ENCODE peak calls at places on chromosome 5, in seven cellular contexts. One of them, this sample, is unnamed.

GRCh38 chr5:59813761-59814562 is 79.6 kb downstream of the PDE4D start:
- DNase-seq in CD4-positive, alpha-beta T cell: no peak
- DNase-seq in left ventricle myocardium inferior: no peak
- DNase-seq in thoracic aorta: no peak
- DNase-seq in OCI-LY7: peak; percentile 61
- DNase-seq in A673: peak; percentile 72
- DNase-seq in retinal pigment epithelial cell: peak; percentile 28
- DNase-seq in this sample: no peak

GRCh38 chr5:134937547-134937946 is 30.2 kb upstream of the CATSPER3 start:
- DNase-seq in left ventricle myocardium inferior: no peak
- DNase-seq in thoracic aorta: no peak
- DNase-seq in OCI-LY7: no peak
- DNase-seq in CD4-positive, alpha-beta T cell: no peak
- DNase-seq in retinal pigment epithelial cell: no peak
- DNase-seq in A673: no peak
- DNase-seq in this sample: no peak

GRCh38 chr5:135242021-135242480 is 157.0 kb downstream of the MACROH2A1 start:
- DNase-seq in retinal pigment epithelial cell: no peak
- DNase-seq in CD4-positive, alpha-beta T cell: peak; percentile 8
- DNase-seq in A673: no peak
- DNase-seq in left ventricle myocardium inferior: no peak
- DNase-seq in OCI-LY7: no peak
- DNase-seq in thoracic aorta: no peak
- DNase-seq in this sample: no peak

GRCh38 chr5:68745459-68745858 is 348.4 kb upstream of the SLC30A5 start:
- DNase-seq in retinal pigment epithelial cell: no peak
- DNase-seq in left ventricle myocardium inferior: no peak
- DNase-seq in A673: peak; percentile 50
- DNase-seq in OCI-LY7: no peak
- DNase-seq in thoracic aorta: no peak
- DNase-seq in CD4-positive, alpha-beta T cell: no peak
- DNase-seq in this sample: no peak

GRCh38 chr5:137091473-137091872 is 407.7 kb downstream of the SPOCK1 start:
- DNase-seq in CD4-positive, alpha-beta T cell: no peak
- DNase-seq in OCI-LY7: no peak
- DNase-seq in retinal pigment epithelial cell: no peak
- DNase-seq in A673: peak; percentile 51
- DNase-seq in thoracic aorta: no peak
- DNase-seq in left ventricle myocardium inferior: no peak
- DNase-seq in this sample: no peak

GRCh38 chr5:167743685-167744084 is 547.8 kb upstream of the WWC1 start:
- DNase-seq in A673: peak; percentile 73
- DNase-seq in retinal pigment epithelial cell: peak; percentile 78
- DNase-seq in OCI-LY7: no peak
- DNase-seq in left ventricle myocardium inferior: no peak
- DNase-seq in CD4-positive, alpha-beta T cell: no peak
- DNase-seq in thoracic aorta: no peak
- DNase-seq in this sample: no peak

GRCh38 chr5:65326912-65327311 is 154.8 kb downstream of the ADAMTS6 start:
- DNase-seq in thoracic aorta: no peak
- DNase-seq in retinal pigment epithelial cell: no peak
- DNase-seq in CD4-positive, alpha-beta T cell: no peak
- DNase-seq in OCI-LY7: no peak
- DNase-seq in A673: peak; percentile 42
- DNase-seq in left ventricle myocardium inferior: no peak
- DNase-seq in this sample: no peak

GRCh38 chr5:80609692-80610091 is 39.6 kb upstream of the ANKRD34B start:
- DNase-seq in OCI-LY7: no peak
- DNase-seq in A673: no peak
- DNase-seq in left ventricle myocardium inferior: no peak
- DNase-seq in thoracic aorta: no peak
- DNase-seq in retinal pigment epithelial cell: no peak
- DNase-seq in CD4-positive, alpha-beta T cell: no peak
- DNase-seq in this sample: no peak

GRCh38 chr5:4514067-4514648 is 626.0 kb upstream of the ADAMTS16 start:
- DNase-seq in A673: no peak
- DNase-seq in CD4-positive, alpha-beta T cell: no peak
- DNase-seq in thoracic aorta: no peak
- DNase-seq in left ventricle myocardium inferior: no peak
- DNase-seq in OCI-LY7: no peak
- DNase-seq in retinal pigment epithelial cell: no peak
- DNase-seq in this sample: no peak

GRCh38 chr5:108260105-108260857 is 121.6 kb downstream of the FBXL17 start:
- DNase-seq in left ventricle myocardium inferior: peak; percentile 56
- DNase-seq in A673: peak; percentile 78
- DNase-seq in CD4-positive, alpha-beta T cell: peak; percentile 53
- DNase-seq in retinal pigment epithelial cell: peak; percentile 39
- DNase-seq in thoracic aorta: peak; percentile 14
- DNase-seq in OCI-LY7: peak; percentile 64
- DNase-seq in this sample: peak; percentile 39

GRCh38 chr5:108869066-108869465 is 121.4 kb downstream of the FER start:
- DNase-seq in A673: no peak
- DNase-seq in CD4-positive, alpha-beta T cell: no peak
- DNase-seq in OCI-LY7: no peak
- DNase-seq in thoracic aorta: no peak
- DNase-seq in left ventricle myocardium inferior: no peak
- DNase-seq in retinal pigment epithelial cell: no peak
- DNase-seq in this sample: no peak

GRCh38 chr5:15691536-15691935 is 191.6 kb downstream of the FBXL7 start:
- DNase-seq in CD4-positive, alpha-beta T cell: no peak
- DNase-seq in A673: no peak
- DNase-seq in retinal pigment epithelial cell: no peak
- DNase-seq in left ventricle myocardium inferior: no peak
- DNase-seq in thoracic aorta: no peak
- DNase-seq in OCI-LY7: no peak
- DNase-seq in this sample: no peak

GRCh38 chr5:82562696-82563240 is 284.6 kb upstream of the RPS23 start:
- DNase-seq in left ventricle myocardium inferior: no peak
- DNase-seq in OCI-LY7: no peak
- DNase-seq in A673: no peak
- DNase-seq in retinal pigment epithelial cell: no peak
- DNase-seq in thoracic aorta: no peak
- DNase-seq in CD4-positive, alpha-beta T cell: no peak
- DNase-seq in this sample: no peak

GRCh38 chr5:38827525-38827924 is 18.3 kb upstream of the OSMR start:
- DNase-seq in A673: peak; percentile 68
- DNase-seq in retinal pigment epithelial cell: no peak
- DNase-seq in thoracic aorta: no peak
- DNase-seq in OCI-LY7: no peak
- DNase-seq in CD4-positive, alpha-beta T cell: no peak
- DNase-seq in left ventricle myocardium inferior: no peak
- DNase-seq in this sample: no peak

GRCh38 chr5:58598440-58598839 is 15.6 kb downstream of the RAB3C start:
- DNase-seq in thoracic aorta: no peak
- DNase-seq in OCI-LY7: no peak
- DNase-seq in left ventricle myocardium inferior: no peak
- DNase-seq in CD4-positive, alpha-beta T cell: no peak
- DNase-seq in retinal pigment epithelial cell: no peak
- DNase-seq in A673: no peak
- DNase-seq in this sample: no peak

GRCh38 chr5:1659100-1660036 is 135.6 kb upstream of the LPCAT1 start:
- DNase-seq in OCI-LY7: no peak
- DNase-seq in A673: no peak
- DNase-seq in left ventricle myocardium inferior: no peak
- DNase-seq in CD4-positive, alpha-beta T cell: no peak
- DNase-seq in thoracic aorta: no peak
- DNase-seq in retinal pigment epithelial cell: no peak
- DNase-seq in this sample: no peak

GRCh38 chr5:110865400-110866094 is 126.7 kb downstream of the SLC25A46 start:
- DNase-seq in CD4-positive, alpha-beta T cell: no peak
- DNase-seq in left ventricle myocardium inferior: no peak
- DNase-seq in thoracic aorta: no peak
- DNase-seq in retinal pigment epithelial cell: no peak
- DNase-seq in OCI-LY7: peak; percentile 15
- DNase-seq in A673: peak; percentile 56
- DNase-seq in this sample: no peak

GRCh38 chr5:90475436-90475980 is 844 bp downstream of the POLR3G start:
- DNase-seq in left ventricle myocardium inferior: no peak
- DNase-seq in OCI-LY7: no peak
- DNase-seq in retinal pigment epithelial cell: no peak
- DNase-seq in A673: no peak
- DNase-seq in CD4-positive, alpha-beta T cell: no peak
- DNase-seq in thoracic aorta: no peak
- DNase-seq in this sample: no peak

GRCh38 chr5:111461261-111461671 is 51.1 kb downstream of the STARD4 start:
- DNase-seq in left ventricle myocardium inferior: no peak
- DNase-seq in CD4-positive, alpha-beta T cell: no peak
- DNase-seq in retinal pigment epithelial cell: peak; percentile 11
- DNase-seq in A673: peak; percentile 42
- DNase-seq in thoracic aorta: no peak
- DNase-seq in OCI-LY7: peak; percentile 15
- DNase-seq in this sample: no peak

GRCh38 chr5:1523480-1523792 is 324 bp downstream of the LPCAT1 start:
- DNase-seq in retinal pigment epithelial cell: no peak
- DNase-seq in CD4-positive, alpha-beta T cell: no peak
- DNase-seq in OCI-LY7: peak; percentile 66
- DNase-seq in left ventricle myocardium inferior: no peak
- DNase-seq in A673: no peak
- DNase-seq in thoracic aorta: no peak
- DNase-seq in this sample: no peak

GRCh38 chr5:3842591-3842990 is 247.0 kb downstream of the IRX1 start:
- DNase-seq in thoracic aorta: no peak
- DNase-seq in CD4-positive, alpha-beta T cell: no peak
- DNase-seq in retinal pigment epithelial cell: no peak
- DNase-seq in OCI-LY7: no peak
- DNase-seq in left ventricle myocardium inferior: no peak
- DNase-seq in A673: no peak
- DNase-seq in this sample: no peak

GRCh38 chr5:104513194-104513602 is 950.6 kb upstream of the NUDT12 start:
- DNase-seq in OCI-LY7: no peak
- DNase-seq in thoracic aorta: no peak
- DNase-seq in retinal pigment epithelial cell: peak; percentile 5
- DNase-seq in CD4-positive, alpha-beta T cell: no peak
- DNase-seq in left ventricle myocardium inferior: no peak
- DNase-seq in A673: peak; percentile 7
- DNase-seq in this sample: no peak

GRCh38 chr5:106269252-106269843 is 1401.4 kb downstream of the EFNA5 start:
- DNase-seq in retinal pigment epithelial cell: no peak
- DNase-seq in CD4-positive, alpha-beta T cell: no peak
- DNase-seq in left ventricle myocardium inferior: no peak
- DNase-seq in A673: peak; percentile 65
- DNase-seq in OCI-LY7: peak; percentile 18
- DNase-seq in thoracic aorta: no peak
- DNase-seq in this sample: no peak
- TF ChIP-seq CTCF in retinal pigment epithelial cell: peak; percentile 55
- TF ChIP-seq CTCF in CD4-positive, alpha-beta T cell: no peak
- TF ChIP-seq CTCF in left ventricle myocardium inferior: peak; percentile 54
- TF ChIP-seq CTCF in A673: peak; percentile 69
- TF ChIP-seq CTCF in OCI-LY7: peak; percentile 69
- TF ChIP-seq CTCF in thoracic aorta: no peak
- TF ChIP-seq CTCF in this sample: no peak

GRCh38 chr5:85108471-85108870 is 723.8 kb upstream of the EDIL3 start:
- DNase-seq in CD4-positive, alpha-beta T cell: no peak
- DNase-seq in A673: no peak
- DNase-seq in OCI-LY7: no peak
- DNase-seq in retinal pigment epithelial cell: no peak
- DNase-seq in left ventricle myocardium inferior: no peak
- DNase-seq in thoracic aorta: no peak
- DNase-seq in this sample: no peak
- TF ChIP-seq CTCF in CD4-positive, alpha-beta T cell: no peak
- TF ChIP-seq CTCF in A673: peak; percentile 16
- TF ChIP-seq CTCF in OCI-LY7: peak; percentile 24
- TF ChIP-seq CTCF in retinal pigment epithelial cell: no peak
- TF ChIP-seq CTCF in left ventricle myocardium inferior: no peak
- TF ChIP-seq CTCF in thoracic aorta: no peak
- TF ChIP-seq CTCF in this sample: no peak

GRCh38 chr5:149130121-149130931 is 11.0 kb upstream of the ABLIM3 start:
- DNase-seq in CD4-positive, alpha-beta T cell: no peak
- DNase-seq in thoracic aorta: no peak
- DNase-seq in retinal pigment epithelial cell: no peak
- DNase-seq in OCI-LY7: no peak
- DNase-seq in left ventricle myocardium inferior: no peak
- DNase-seq in A673: no peak
- DNase-seq in this sample: no peak
- TF ChIP-seq CTCF in CD4-positive, alpha-beta T cell: no peak
- TF ChIP-seq CTCF in thoracic aorta: no peak
- TF ChIP-seq CTCF in retinal pigment epithelial cell: peak; percentile 58
- TF ChIP-seq CTCF in OCI-LY7: peak; percentile 30
- TF ChIP-seq CTCF in left ventricle myocardium inferior: peak; percentile 66
- TF ChIP-seq CTCF in A673: peak; percentile 24
- TF ChIP-seq CTCF in this sample: no peak

GRCh38 chr5:53479656-53480473 is 564 bp upstream of the FST start:
- DNase-seq in left ventricle myocardium inferior: peak; percentile 71
- DNase-seq in thoracic aorta: no peak
- DNase-seq in retinal pigment epithelial cell: no peak
- DNase-seq in OCI-LY7: no peak
- DNase-seq in A673: peak; percentile 34
- DNase-seq in CD4-positive, alpha-beta T cell: peak; percentile 35
- DNase-seq in this sample: no peak

GRCh38 chr5:53481354-53481886 is 991 bp downstream of the FST start:
- DNase-seq in left ventricle myocardium inferior: no peak
- DNase-seq in OCI-LY7: no peak
- DNase-seq in retinal pigment epithelial cell: no peak
- DNase-seq in CD4-positive, alpha-beta T cell: no peak
- DNase-seq in thoracic aorta: no peak
- DNase-seq in A673: no peak
- DNase-seq in this sample: no peak

GRCh38 chr5:53480474-53481353 is at the start of gene FST:
- DNase-seq in retinal pigment epithelial cell: no peak
- DNase-seq in OCI-LY7: no peak
- DNase-seq in A673: no peak
- DNase-seq in left ventricle myocardium inferior: peak; percentile 24
- DNase-seq in CD4-positive, alpha-beta T cell: no peak
- DNase-seq in thoracic aorta: no peak
- DNase-seq in this sample: no peak

GRCh38 chr5:53481887-53482716 is 1.7 kb downstream of the FST start:
- DNase-seq in thoracic aorta: peak; percentile 11
- DNase-seq in CD4-positive, alpha-beta T cell: peak; percentile 55
- DNase-seq in left ventricle myocardium inferior: peak; percentile 76
- DNase-seq in retinal pigment epithelial cell: no peak
- DNase-seq in OCI-LY7: peak; percentile 23
- DNase-seq in A673: peak; percentile 60
- DNase-seq in this sample: peak; percentile 50

DNA sequence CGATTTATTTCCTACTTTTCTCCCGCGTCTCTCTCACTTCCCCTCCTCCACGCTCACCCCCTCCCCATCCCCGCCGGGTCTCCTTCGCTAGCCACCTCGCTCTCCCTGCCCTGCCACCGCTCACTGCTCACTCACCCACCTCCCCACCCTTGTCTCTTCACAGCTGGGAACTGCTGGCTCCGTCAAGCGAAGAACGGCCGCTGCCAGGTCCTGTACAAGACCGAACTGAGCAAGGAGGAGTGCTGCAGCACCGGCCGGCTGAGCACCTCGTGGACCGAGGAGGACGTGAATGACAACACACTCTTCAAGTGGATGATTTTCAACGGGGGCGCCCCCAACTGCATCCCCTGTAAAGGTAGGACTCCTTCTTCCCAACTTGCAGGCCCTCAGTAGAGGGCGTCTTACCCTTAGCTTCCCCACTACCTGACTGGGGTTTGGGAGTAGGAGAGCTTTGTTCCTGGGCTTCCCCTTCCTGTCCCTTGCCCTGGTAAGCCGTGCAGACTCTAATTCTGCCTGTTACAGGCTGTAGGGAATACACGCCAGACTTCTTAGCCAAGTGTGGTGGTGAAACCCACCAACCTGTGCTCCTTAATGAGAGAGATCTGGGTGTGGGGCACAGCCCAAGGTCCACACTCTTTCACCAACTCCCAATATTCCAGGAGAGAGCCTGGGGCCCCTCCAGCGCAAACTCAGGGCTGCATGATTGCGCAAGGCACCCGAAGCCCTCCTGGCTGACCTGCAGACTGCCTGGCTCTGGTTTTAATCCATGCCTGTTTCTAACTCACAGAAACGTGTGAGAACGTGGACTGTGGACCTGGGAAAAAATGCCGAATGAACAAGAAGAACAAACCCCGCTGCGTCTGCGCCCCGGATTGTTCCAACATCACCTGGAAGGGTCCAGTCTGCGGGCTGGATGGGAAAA is 2.5 kb downstream of the FST start:
- DNase-seq in OCI-LY7: peak; percentile 17
- DNase-seq in A673: peak; percentile 22
- DNase-seq in retinal pigment epithelial cell: no peak
- DNase-seq in left ventricle myocardium inferior: peak; percentile 29
- DNase-seq in CD4-positive, alpha-beta T cell: no peak
- DNase-seq in thoracic aorta: no peak
- DNase-seq in this sample: no peak
- TF ChIP-seq CTCF in OCI-LY7: peak; percentile 59
- TF ChIP-seq CTCF in A673: peak; percentile 52
- TF ChIP-seq CTCF in retinal pigment epithelial cell: peak; percentile 56
- TF ChIP-seq CTCF in left ventricle myocardium inferior: peak; percentile 26
- TF ChIP-seq CTCF in CD4-positive, alpha-beta T cell: no peak
- TF ChIP-seq CTCF in thoracic aorta: no peak
- TF ChIP-seq CTCF in this sample: no peak

This sample was measured in natural killer cell.